ENCODE peak calls at places on chromosomes 11 and 22, in four cellular contexts. I, Q, W and O are unnamed samples.

GRCh38 chr11:33598426-33599069 is 102.1 kb downstream of the C11orf91 start:
- DNase-seq in W (no peak), Q (no peak), I (no peak), O (no peak)

GRCh38 chr22:38246692-38247091 is 26.1 kb downstream of the TMEM184B start:
- DNase-seq in I (no peak), W (peak), Q (no peak), O (no peak)

GRCh38 chr11:86874314-86875056 is 74.1 kb downstream of the PRSS23 start:
- DNase-seq in I (no peak), W (no peak), Q (no peak), O (no peak)

GRCh38 chr11:10604340-10604748 is 35.9 kb upstream of the LYVE1 start:
- DNase-seq in Q (no peak), W (peak), I (no peak), O (no peak)

GRCh38 chr11:12979928-12980689 is 29.0 kb upstream of the RASSF10 start:
- DNase-seq in Q (no peak), I (no peak), W (no peak), O (no peak)

GRCh38 chr22:26563022-26563421 is 26.9 kb downstream of the TPST2 start:
- DNase-seq in W (no peak), I (no peak), Q (no peak), O (no peak)

GRCh38 chr22:41300661-41301060 is 664 bp upstream of the ZC3H7B start:
- DNase-seq in W (no peak), Q (no peak), I (no peak), O (no peak)

GRCh38 chr22:31650391-31650790 is 11.6 kb downstream of the PISD start:
- DNase-seq in I (peak), W (no peak), Q (no peak), O (no peak)

GRCh38 chr11:33861366-33861765 is 30.5 kb downstream of the LMO2 start:
- DNase-seq in I (no peak), W (no peak), Q (no peak), O (no peak)

GRCh38 chr22:30602049-30602448 is 4.9 kb upstream of the TCN2 start:
- DNase-seq in I (peak), W (no peak), Q (no peak), O (no peak)

GRCh38 chr22:44776535-44777363 is 24.4 kb downstream of the ARHGAP8 start:
- DNase-seq in W (no peak), Q (no peak), I (no peak), O (no peak)

GRCh38 chr11:119318240-119319135 is 1.6 kb upstream of the MCAM start:
- DNase-seq in I (peak), W (no peak), Q (no peak), O (no peak)

GRCh38 chr11:6746086-6746618 is 25.6 kb downstream of the OR2AG2 start:
- DNase-seq in I (no peak), Q (no peak), W (no peak), O (no peak)

GRCh38 chr22:34973926-34974325 is 92.0 kb upstream of the ISX start:
- DNase-seq in W (no peak), Q (no peak), I (peak), O (no peak)

GRCh38 chr11:46918778-46919513 is 596 bp upstream of the LRP4 start:
- DNase-seq in Q (no peak), I (no peak), W (no peak), O (no peak)

GRCh38 chr11:115530752-115531151 is 26.5 kb upstream of the CADM1 start:
- DNase-seq in W (no peak), I (no peak), Q (no peak), O (no peak)

GRCh38 chr11:8676458-8676857 is 6.0 kb downstream of the TRIM66 start:
- DNase-seq in I (no peak), W (no peak), Q (no peak), O (no peak)

GRCh38 chr11:133745791-133746190 is 99.5 kb downstream of the SPATA19 start:
- DNase-seq in I (no peak), W (no peak), Q (no peak), O (no peak)

GRCh38 chr11:126647735-126648134 is 292.2 kb downstream of the ST3GAL4 start:
- DNase-seq in I (peak), Q (peak), W (no peak), O (no peak)

GRCh38 chr11:106331163-106331562 is 253.7 kb downstream of the AASDHPPT start:
- DNase-seq in I (peak), Q (no peak), W (no peak), O (no peak)

GRCh38 chr11:33642461-33643166 is 58.0 kb downstream of the C11orf91 start:
- DNase-seq in Q (no peak), W (no peak), I (no peak), O (no peak)

GRCh38 chr22:47035443-47035881 is 273.0 kb downstream of the TBC1D22A start:
- DNase-seq in Q (no peak), I (no peak), W (no peak), O (no peak)

GRCh38 chr11:72969894-72970335 is 155.7 kb downstream of the ATG16L2 start:
- DNase-seq in W (no peak), Q (no peak), I (peak), O (no peak)

GRCh38 chr11:28146123-28146751 is 38.0 kb downstream of the METTL15 start:
- DNase-seq in W (no peak), Q (peak), I (peak), O (peak)

GRCh38 chr11:117900144-117900651 is 23.7 kb upstream of the FXYD6 start:
- DNase-seq in W (no peak), I (no peak), Q (no peak), O (no peak)

GRCh38 chr11:65206441-65206841 is 24.7 kb downstream of the CAPN1 start:
- DNase-seq in I (no peak), W (no peak), Q (no peak), O (no peak)

GRCh38 chr22:46754826-46755225 is 7.6 kb upstream of the TBC1D22A start:
- DNase-seq in Q (no peak), W (no peak), I (no peak), O (no peak)

GRCh38 chr22:46568102-46568809 is 30.8 kb upstream of the CELSR1 start:
- DNase-seq in I (no peak), W (no peak), Q (no peak), O (no peak)

GRCh38 chr22:33563568-33563967 is 356.7 kb downstream of the LARGE1 start:
- DNase-seq in Q (no peak), W (no peak), I (no peak), O (no peak)

GRCh38 chr22:30876925-30877553 is 91.5 kb downstream of the MORC2 start:
- DNase-seq in I (peak), W (no peak), Q (no peak), O (no peak)

GRCh38 chr22:46738642-46738960 is 549 bp upstream of the CERK start:
- DNase-seq in W (no peak), Q (no peak), I (no peak), O (no peak)

GRCh38 chr11:47923667-47924066 is 56.7 kb upstream of the PTPRJ start:
- DNase-seq in W (peak), Q (no peak), I (no peak), O (no peak)

GRCh38 chr11:71080239-71081097 is 171.9 kb downstream of the SHANK2 start:
- DNase-seq in Q (peak), I (peak), W (no peak), O (peak)